ENCODE peak calls at places on chromosomes 13 and 19, in six cellular contexts. L is osteoblast, O is fibroblast of lung, R is PC-9, A is IMR-90, N is H1. M is an unnamed sample.

GRCh38 chr19:28577199-28577598 is 635.8 kb downstream of the UQCRFS1 start:
- DNase-seq in N (no peak), O (no peak), A (no peak), L (no peak), R (no peak), M (no peak)

GRCh38 chr19:29807870-29808405 is 3.9 kb upstream of the CCNE1 start:
- DNase-seq in N (no peak), R (no peak), L (no peak), O (no peak), A (no peak), M (no peak)

GRCh38 chr13:38900188-38900587 is 90.4 kb downstream of the STOML3 start:
- DNase-seq in N (no peak), O (no peak), R (no peak), L (no peak), A (no peak), M (no peak)

GRCh38 chr13:108427355-108427754 is 157.8 kb downstream of the TNFSF13B start:
- DNase-seq in A (no peak), N (no peak), O (peak; percentile 13), L (peak; percentile 22), R (no peak), M (no peak)

GRCh38 chr19:45767410-45767880 is 1.6 kb downstream of the SIX5 start:
- DNase-seq in N (no peak), L (peak; percentile 99), A (peak; percentile 89), R (peak; percentile 88), O (peak; percentile 90), M (peak; percentile 81)

GRCh38 chr19:14061081-14061749 is 661 bp downstream of the PALM3 start:
- DNase-seq in O (no peak), N (no peak), R (peak; percentile 32), A (no peak), L (peak; percentile 48), M (no peak)

GRCh38 chr13:50449465-50449864 is 394.0 kb downstream of the DLEU7 start:
- DNase-seq in L (no peak), O (no peak), R (no peak), N (no peak), A (no peak), M (no peak)

GRCh38 chr13:27182844-27183497 is 11.4 kb upstream of the USP12 start:
- DNase-seq in A (peak; percentile 95), N (no peak), R (peak; percentile 66), O (peak; percentile 81), L (peak; percentile 94), M (peak; percentile 60)

GRCh38 chr19:44694184-44694579 is 4.8 kb upstream of the CEACAM16 start:
- DNase-seq in R (no peak), O (no peak), L (peak; percentile 58), N (no peak), A (no peak), M (no peak)

GRCh38 chr13:39433705-39434104 is 169.3 kb downstream of the LHFPL6 start:
- DNase-seq in A (no peak), N (no peak), O (no peak), L (no peak), R (no peak), M (no peak)

GRCh38 chr13:110507678-110508381 is 53.7 kb downstream of the RAB20 start:
- DNase-seq in R (peak; percentile 91), N (no peak), O (no peak), A (no peak), L (peak; percentile 77), M (no peak)

GRCh38 chr19:39182174-39182505 is 14.6 kb upstream of the NCCRP1 start:
- DNase-seq in O (no peak), A (no peak), L (peak; percentile 93), N (no peak), R (no peak), M (no peak)

GRCh38 chr13:50267917-50268316 is 252.7 kb downstream of the KCNRG start:
- DNase-seq in N (no peak), L (no peak), R (peak; percentile 33), O (no peak), A (no peak), M (no peak)

GRCh38 chr19:35773020-35773809 is 2.1 kb upstream of the ARHGAP33 start:
- DNase-seq in A (peak; percentile 23), L (peak; percentile 88), R (no peak), N (no peak), O (peak; percentile 42), M (peak; percentile 51)

GRCh38 chr19:2638417-2638940 is 64.0 kb downstream of the GNG7 start:
- DNase-seq in L (peak; percentile 74), N (no peak), O (no peak), R (no peak), A (no peak), M (no peak)

GRCh38 chr19:2634228-2634951 is 68.1 kb downstream of the GNG7 start:
- DNase-seq in N (no peak), O (peak; percentile 60), L (peak; percentile 91), A (no peak), R (no peak), M (no peak)

GRCh38 chr19:2636142-2636896 is 66.2 kb downstream of the GNG7 start:
- DNase-seq in O (no peak), A (no peak), N (no peak), R (no peak), L (peak; percentile 69), M (no peak)

GRCh38 chr19:2634960-2635359 is 67.5 kb downstream of the GNG7 start:
- DNase-seq in O (no peak), N (no peak), L (no peak), R (no peak), A (no peak), M (no peak)

DNA sequence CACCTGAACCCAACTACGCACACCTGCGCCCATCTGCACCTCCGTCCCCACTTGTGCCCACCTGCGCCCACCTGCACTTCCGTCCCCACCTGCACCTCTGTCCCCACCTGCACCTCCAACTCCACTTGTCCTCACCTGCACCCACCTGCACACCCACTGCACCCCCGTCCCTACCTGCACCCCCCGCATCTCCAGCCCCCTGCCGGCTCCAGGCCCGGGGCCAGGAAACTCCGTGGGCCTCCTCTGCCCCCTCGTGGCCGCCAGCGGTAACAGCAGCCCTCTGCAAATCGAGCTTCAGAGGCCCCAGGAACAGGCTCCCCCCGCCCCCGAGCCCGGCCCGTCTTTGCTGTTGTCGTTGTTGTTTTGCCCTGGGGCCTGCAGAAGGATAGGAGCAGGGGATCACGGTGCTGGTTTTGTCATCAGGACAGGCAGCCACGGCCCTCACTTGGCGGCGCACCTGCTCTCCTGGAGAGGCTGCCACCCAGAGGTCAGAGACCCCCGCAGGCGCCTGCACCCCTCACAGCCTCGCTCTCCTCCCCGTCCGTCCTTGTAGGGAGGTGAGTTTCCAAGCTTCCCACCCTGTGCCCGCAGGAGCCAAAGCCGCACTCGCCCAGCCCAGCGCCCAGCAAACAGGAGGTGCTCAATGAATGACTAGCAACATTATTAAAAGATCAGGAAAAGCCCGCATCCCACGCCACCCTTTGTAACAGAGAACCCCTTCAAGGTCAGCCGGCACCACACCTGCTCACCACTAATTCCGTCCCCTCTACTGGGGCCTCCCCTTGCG is 65.4 kb downstream of the GNG7 start:
- DNase-seq in A (peak; percentile 31), N (peak; percentile 89), O (peak; percentile 41), L (peak; percentile 98), R (peak; percentile 54), M (no peak)
- TF ChIP-seq CTCF in A (peak; percentile 78), N (peak; percentile 84), O (peak; percentile 82), L (peak; percentile 66), R (peak; percentile 84), M (peak; percentile 55)

GRCh38 chr19:46988614-46989230 is 30.9 kb upstream of the NPAS1 start:
- DNase-seq in N (no peak), L (no peak), O (no peak), R (no peak), A (no peak), M (no peak)
- H3K4me1 ChIP-seq in N (peaks cover 4% of the 10 kb centered on the region), L (peaks cover 22% of the 10 kb centered on the region), O (peaks cover 7% of the 10 kb centered on the region), R (peaks cover 11% of the 10 kb centered on the region), A (peaks cover 7% of the 10 kb centered on the region), M (peaks cover 9% of the 10 kb centered on the region)

GRCh38 chr13:84661718-84662117 is 779.4 kb upstream of the SLITRK1 start:
- DNase-seq in O (no peak), R (no peak), L (no peak), A (peak; percentile 5), N (no peak), M (no peak)

GRCh38 chr13:84658881-84659661 is 776.8 kb upstream of the SLITRK1 start:
- DNase-seq in N (no peak), O (peak; percentile 63), L (no peak), A (peak; percentile 21), R (no peak), M (no peak)

GRCh38 chr13:84662503-84662902 is 780.2 kb upstream of the SLITRK1 start:
- DNase-seq in O (no peak), N (no peak), A (no peak), R (no peak), L (no peak), M (no peak)
- H3K4me2 ChIP-seq in O (no peak overlapping the region), N (no peak overlapping the region), A (peak overlapping the region; percentile 27), R (no peak overlapping the region), L (peak overlapping the region; percentile 35), M (no peak overlapping the region)

DNA sequence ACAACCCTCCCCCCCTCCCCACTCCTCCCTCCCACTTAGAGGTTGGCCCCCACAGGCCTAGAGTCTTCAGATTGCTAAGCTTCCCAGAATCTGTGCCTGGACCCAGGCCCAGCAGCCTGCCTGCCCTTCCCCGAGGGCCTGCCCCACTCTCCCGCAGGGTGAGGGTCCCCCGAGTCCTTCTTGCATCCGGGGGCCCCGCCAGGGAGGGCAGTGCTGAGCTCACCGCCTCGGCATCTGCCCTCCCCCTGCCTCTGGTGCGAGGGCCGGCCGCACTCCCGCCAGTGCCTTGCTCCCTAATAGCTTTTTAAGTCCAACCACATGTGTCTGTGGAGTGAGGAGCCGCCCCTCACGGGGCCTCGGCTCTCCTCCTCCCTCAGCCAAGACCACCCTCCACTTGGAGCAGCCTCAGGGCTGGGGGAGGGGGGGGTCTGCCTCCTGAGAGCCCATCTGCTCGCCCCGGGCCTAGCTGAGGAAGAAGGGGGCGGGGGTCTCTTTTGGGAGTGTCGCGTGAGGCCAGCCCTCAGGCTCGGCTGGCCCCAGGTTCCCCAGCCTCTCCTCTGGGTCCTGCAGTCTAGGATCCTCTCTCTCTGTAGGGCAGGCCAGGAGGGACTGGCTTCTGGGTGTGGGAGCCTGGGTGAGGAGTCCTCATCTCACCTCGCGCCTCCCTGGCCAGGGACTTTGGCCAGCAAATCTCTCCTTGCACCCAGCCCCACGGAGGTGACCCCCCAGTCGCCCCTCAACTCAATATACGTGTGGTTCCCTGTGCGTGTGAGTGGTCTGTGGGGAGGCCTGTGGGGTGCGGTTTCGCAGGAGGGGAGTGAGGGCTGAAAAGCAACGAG is 47.2 kb downstream of the LYL1 start:
- DNase-seq in N (peak; percentile 80), R (peak; percentile 66), O (peak; percentile 95), L (peak; percentile 96), A (peak; percentile 89), M (peak; percentile 51)
- TF ChIP-seq CTCF in N (no peak), R (no peak), O (no peak), L (no peak), A (peak; percentile 8), M (peak; percentile 9)

GRCh38 chr13:113489549-113490495 is 689 bp downstream of the DCUN1D2 start:
- DNase-seq in L (peak; percentile 91), O (peak; percentile 44), R (peak; percentile 4), N (peak; percentile 68), A (peak; percentile 41), M (peak; percentile 38)

GRCh38 chr13:113490496-113491417 is at the start of gene DCUN1D2:
- DNase-seq in A (peak; percentile 96), R (peak; percentile 96), O (peak; percentile 97), L (peak; percentile 100), N (peak; percentile 94), M (peak; percentile 96)

GRCh38 chr13:113491418-113491883 is 940 bp upstream of the DCUN1D2 start:
- DNase-seq in N (peak; percentile 70), A (peak; percentile 14), L (peak; percentile 93), R (peak; percentile 15), O (peak; percentile 27), M (peak; percentile 27)

GRCh38 chr13:113488283-113488682 is 2.2 kb downstream of the DCUN1D2 start:
- DNase-seq in L (no peak), O (no peak), A (no peak), R (no peak), N (no peak), M (no peak)

GRCh38 chr13:113489171-113489548 is 1.4 kb downstream of the DCUN1D2 start:
- DNase-seq in R (peak; percentile 15), N (no peak), O (peak; percentile 29), L (peak; percentile 89), A (no peak), M (peak; percentile 3)
- H3K4me1 ChIP-seq in R (peaks cover 43% of the 10 kb centered on the region), N (peaks cover 12% of the 10 kb centered on the region), O (peaks cover 17% of the 10 kb centered on the region), L (peaks cover 40% of the 10 kb centered on the region), A (peaks cover 10% of the 10 kb centered on the region), M (peaks cover 32% of the 10 kb centered on the region)

M was measured in mammary epithelial cell.